ENCODE peak calls at places on chromosomes 2 and 18, in nine cellular contexts. Q is effector memory CD4-positive, alpha-beta T cell; E is neuronal stem cell; U is colonic mucosa; S is cardiac muscle cell; P is sigmoid colon; O is stomach; V is CD8-positive, alpha-beta T cell; A is endodermal cell. H is an unnamed sample.
A peak's percentile ranks its signal among the peaks of the same experiment; 100 is the strongest.

GRCh38 chr2:86454238-86454637 is 13.1 kb downstream of the KDM3A start:
- DNase-seq in Q (no peak), E (no peak), U (no peak), S (no peak), P (no peak), O (no peak), V (no peak), A (no peak), H (no peak)

GRCh38 chr2:131410173-131410572 is 46.2 kb upstream of the RAB6D start:
- DNase-seq in Q (no peak), E (no peak), U (no peak), S (no peak), P (no peak), O (no peak), V (no peak), A (no peak), H (no peak)

GRCh38 chr2:199488772-199489400 is 31.1 kb upstream of the SATB2 start:
- DNase-seq in Q (peak; percentile 27), E (peak; percentile 57), U (peak; percentile 85), S (peak; percentile 72), P (no peak), O (peak; percentile 57), V (peak; percentile 48), A (peak; percentile 94), H (peak; percentile 53)

GRCh38 chr2:43325448-43325811 is 99.0 kb upstream of the ZFP36L2 start:
- DNase-seq in Q (no peak), E (no peak), U (no peak), S (no peak), P (no peak), O (no peak), V (no peak), A (no peak), H (no peak)

GRCh38 chr2:124753842-124754241 is 728.8 kb downstream of the CNTNAP5 start:
- DNase-seq in Q (no peak), E (no peak), U (no peak), S (no peak), P (no peak), O (no peak), V (no peak), A (peak; percentile 55), H (no peak)

GRCh38 chr2:221370942-221371221 is 201.2 kb downstream of the EPHA4 start:
- DNase-seq in Q (no peak), E (no peak), U (no peak), S (no peak), P (no peak), O (no peak), V (no peak), A (no peak), H (no peak)

GRCh38 chr2:166372046-166372445 is 3.7 kb downstream of the SCN9A start:
- DNase-seq in Q (no peak), E (no peak), U (no peak), S (no peak), P (no peak), O (no peak), V (no peak), A (no peak), H (no peak)

GRCh38 chr2:83596592-83597339 is 862.3 kb downstream of the SUCLG1 start:
- DNase-seq in Q (no peak), E (no peak), U (no peak), S (no peak), P (no peak), O (no peak), V (no peak), A (no peak), H (no peak)

GRCh38 chr18:40841473-40841872 is 1113.6 kb upstream of the PIK3C3 start:
- DNase-seq in Q (no peak), E (no peak), U (no peak), S (peak; percentile 68), P (no peak), O (no peak), V (no peak), A (no peak), H (no peak)

GRCh38 chr2:84306361-84306760 is 152.7 kb downstream of the SUCLG1 start:
- DNase-seq in Q (no peak), E (no peak), U (no peak), S (no peak), P (no peak), O (no peak), V (no peak), A (peak; percentile 63), H (no peak)

GRCh38 chr2:176554107-176555048 is 285.1 kb downstream of the MTX2 start:
- DNase-seq in Q (no peak), E (peak; percentile 57), U (peak; percentile 37), S (peak; percentile 82), P (peak; percentile 68), O (no peak), V (peak; percentile 25), A (peak; percentile 67), H (peak; percentile 29)

GRCh38 chr2:131034122-131035051 is 58.9 kb downstream of the FAM168B start:
- DNase-seq in Q (no peak), E (peak; percentile 62), U (peak; percentile 18), S (peak; percentile 48), P (peak; percentile 63), O (peak; percentile 23), V (peak; percentile 44), A (peak; percentile 82), H (no peak)

GRCh38 chr2:232549655-232550350 is 554 bp downstream of the TIGD1 start:
- DNase-seq in Q (no peak), E (no peak), U (no peak), S (no peak), P (no peak), O (no peak), V (no peak), A (no peak), H (no peak)

GRCh38 chr18:24726727-24727539 is 266.5 kb downstream of the HRH4 start:
- DNase-seq in Q (peak; percentile 23), E (peak; percentile 75), U (peak; percentile 57), S (peak; percentile 88), P (peak; percentile 75), O (peak; percentile 53), V (peak; percentile 50), A (peak; percentile 85), H (peak; percentile 49)

GRCh38 chr2:58137221-58137620 is 90.6 kb downstream of the VRK2 start:
- DNase-seq in Q (no peak), E (no peak), U (no peak), S (peak; percentile 69), P (no peak), O (no peak), V (no peak), A (no peak), H (no peak)

GRCh38 chr2:171139860-171140259 is 20.8 kb downstream of the TLK1 start:
- DNase-seq in Q (no peak), E (no peak), U (no peak), S (no peak), P (no peak), O (no peak), V (no peak), A (peak; percentile 79), H (no peak)
- H3K4me1 ChIP-seq in Q (peaks cover 10% of the 10 kb centered on the region), E (no peaks in the 10 kb centered on the region), U (peaks cover 5% of the 10 kb centered on the region), S (peaks cover 14% of the 10 kb centered on the region), P (peaks cover 25% of the 10 kb centered on the region), O (peaks cover 75% of the 10 kb centered on the region), V (peaks cover 29% of the 10 kb centered on the region), A (peaks cover 5% of the 10 kb centered on the region), H (no peaks in the 10 kb centered on the region)

GRCh38 chr2:112833532-112833931 is 3.0 kb downstream of the IL1B start:
- DNase-seq in Q (no peak), E (no peak), U (no peak), S (no peak), P (no peak), O (no peak), V (no peak), A (no peak), H (no peak)

GRCh38 chr2:112835553-112836535 is 735 bp downstream of the IL1B start:
- DNase-seq in Q (no peak), E (no peak), U (no peak), S (peak; percentile 81), P (no peak), O (no peak), V (no peak), A (peak; percentile 30), H (no peak)

GRCh38 chr2:112836695-112837117 is at the start of gene IL1B:
- DNase-seq in Q (no peak), E (no peak), U (no peak), S (peak; percentile 93), P (no peak), O (no peak), V (no peak), A (no peak), H (no peak)

GRCh38 chr2:112831956-112832567 is 4.5 kb downstream of the IL1B start:
- DNase-seq in Q (no peak), E (no peak), U (no peak), S (no peak), P (no peak), O (no peak), V (no peak), A (peak; percentile 13), H (no peak)

GRCh38 chr2:112834379-112835014 is 2.1 kb downstream of the IL1B start:
- DNase-seq in Q (no peak), E (no peak), U (peak; percentile 95), S (peak; percentile 68), P (no peak), O (peak; percentile 66), V (no peak), A (peak; percentile 7), H (no peak)
- H3K27ac ChIP-seq in Q (no peak overlapping the region), E (no peak overlapping the region), U (peak overlapping the region; percentile 56), S (no peak overlapping the region), P (no peak overlapping the region), O (no peak overlapping the region), V (no peak overlapping the region), A (no peak overlapping the region), H (no peak overlapping the region)

GRCh38 chr2:27721335-27721734 is 50.2 kb upstream of the MRPL33 start:
- DNase-seq in Q (no peak), E (no peak), U (no peak), S (no peak), P (no peak), O (peak; percentile 50), V (no peak), A (peak; percentile 75), H (peak; percentile 67)
- H3K4me1 ChIP-seq in Q (peaks cover 3% of the 10 kb centered on the region), E (peaks cover 25% of the 10 kb centered on the region), U (no peaks in the 10 kb centered on the region), S (peaks cover 13% of the 10 kb centered on the region), P (peaks cover 16% of the 10 kb centered on the region), O (peaks cover 28% of the 10 kb centered on the region), V (peaks cover 12% of the 10 kb centered on the region), A (no peaks in the 10 kb centered on the region), H (peaks cover 13% of the 10 kb centered on the region)

DNA sequence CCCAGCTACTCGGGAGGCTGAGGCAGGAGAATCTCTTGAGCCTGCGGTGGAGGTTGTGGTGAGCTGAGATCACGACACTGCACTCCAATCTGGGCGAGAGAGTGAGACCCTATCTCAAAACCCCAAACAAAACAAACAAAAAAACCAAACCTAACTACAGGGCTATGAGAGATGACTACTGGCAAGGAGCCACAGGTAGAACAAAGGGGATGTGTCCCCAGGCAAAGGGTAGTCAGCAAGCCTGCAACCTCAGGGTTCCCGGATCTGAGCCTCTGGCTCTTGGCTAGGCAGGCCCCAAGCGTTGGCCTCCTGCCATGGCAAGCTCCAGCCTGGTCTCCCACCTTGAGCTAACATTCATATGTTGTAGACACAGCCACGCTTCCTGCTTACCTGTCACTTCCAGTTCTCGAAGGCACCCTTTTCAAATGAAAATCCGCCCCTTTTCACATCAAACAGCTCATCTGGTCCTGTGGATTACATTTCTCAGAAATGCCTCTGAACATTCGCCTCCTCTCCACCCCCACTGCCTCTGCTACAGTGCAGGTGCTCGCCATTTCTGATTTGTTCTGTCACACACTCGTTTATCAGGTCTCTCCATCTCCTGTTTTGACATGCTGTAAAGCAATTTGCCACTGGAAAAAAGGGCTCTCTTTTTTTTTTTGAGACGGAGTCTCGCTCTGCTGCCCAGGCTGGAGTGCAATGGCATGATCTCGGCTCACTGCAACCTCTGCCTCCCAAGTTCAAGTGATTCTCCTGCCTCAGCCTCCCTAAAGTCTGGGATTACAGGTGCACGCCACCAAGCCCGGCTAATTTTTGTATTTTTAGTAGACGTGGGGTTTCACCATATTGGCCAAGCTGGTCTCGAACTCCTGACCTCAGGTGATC is 13.1 kb upstream of the ACTR3 start:
- DNase-seq in Q (peak; percentile 42), E (no peak), U (peak; percentile 84), S (peak; percentile 33), P (no peak), O (peak; percentile 89), V (peak; percentile 71), A (peak; percentile 69), H (peak; percentile 48)
- H3K27ac ChIP-seq in Q (peak overlapping the region; percentile 63), E (no peak overlapping the region), U (peak overlapping the region; percentile 93), S (no peak overlapping the region), P (no peak overlapping the region), O (peak overlapping the region; percentile 82), V (peak overlapping the region; percentile 6), A (no peak overlapping the region), H (no peak overlapping the region)

H was measured in lung.